ENCODE peak calls at places on chromosomes 6 and 20, in four cellular contexts. I is HepG2, N is SK-N-SH, C is K562. O is an unnamed sample.

GRCh38 chr20:57618091-57618765 is 2.0 kb downstream of the ZBP1 start:
- DNase-seq in I (no peak), N (no peak), C (no peak), O (peak)

GRCh38 chr20:25984933-25985332 is 288.3 kb upstream of the ZNF337 start:
- DNase-seq in N (no peak), C (peak), I (no peak), O (no peak)

GRCh38 chr6:149990672-149991402 is 27.1 kb downstream of the ULBP1 start:
- DNase-seq in I (no peak), C (no peak), N (peak), O (no peak)

GRCh38 chr6:146103416-146104072 is 74.7 kb downstream of the GRM1 start:
- DNase-seq in C (no peak), N (no peak), I (no peak), O (no peak)

GRCh38 chr20:34581341-34582189 is 23.0 kb downstream of the MAP1LC3A start:
- DNase-seq in N (no peak), I (no peak), C (no peak), O (no peak)

GRCh38 chr6:136607932-136608772 is 57.9 kb upstream of the MAP7 start:
- DNase-seq in I (peak), C (peak), N (peak), O (peak)

GRCh38 chr6:162408805-162409535 is 318.6 kb downstream of the PRKN start:
- DNase-seq in N (no peak), C (no peak), I (no peak), O (no peak)

GRCh38 chr20:62120990-62121775 is 1.1 kb upstream of the LSM14B start:
- DNase-seq in C (peak), N (no peak), I (no peak), O (peak)

GRCh38 chr6:110625883-110626282 is 149.5 kb upstream of the SLC22A16 start:
- DNase-seq in N (no peak), C (peak), I (no peak), O (no peak)

GRCh38 chr20:51797357-51798025 is 4.8 kb downstream of the SALL4 start:
- DNase-seq in C (no peak), N (no peak), I (no peak), O (no peak)

GRCh38 chr6:138563650-138564049 is 64.4 kb upstream of the NHSL1 start:
- DNase-seq in I (no peak), C (no peak), N (no peak), O (no peak)

GRCh38 chr20:18672826-18673225 is 85.0 kb downstream of the DTD1 start:
- DNase-seq in N (peak), C (no peak), I (no peak), O (no peak)

GRCh38 chr6:27368202-27368601 is 20.4 kb upstream of the ZNF391 start:
- DNase-seq in C (no peak), I (no peak), N (no peak), O (no peak)

GRCh38 chr6:786946-787763 is 94.2 kb upstream of the EXOC2 start:
- DNase-seq in C (peak), N (peak), I (peak), O (peak)

GRCh38 chr20:50193851-50194830 is 3.5 kb downstream of the CEBPB start:
- DNase-seq in C (no peak), N (no peak), I (no peak), O (no peak)

GRCh38 chr20:21622097-21622496 is 83.4 kb upstream of the PAX1 start:
- DNase-seq in I (no peak), C (no peak), N (no peak), O (no peak)

GRCh38 chr6:6332240-6332639 is 11.8 kb upstream of the F13A1 start:
- DNase-seq in I (no peak), C (no peak), N (no peak), O (no peak)

GRCh38 chr20:21398505-21399057 is 1.3 kb upstream of the NKX2-4 start:
- DNase-seq in C (no peak), N (no peak), I (no peak), O (no peak)

GRCh38 chr6:142566628-142567396 is 265.0 kb downstream of the ADGRG6 start:
- DNase-seq in C (peak), N (peak), I (peak), O (peak)

GRCh38 chr6:138007014-138007472 is 100.2 kb downstream of the PERP start:
- DNase-seq in N (peak), C (peak), I (peak), O (peak)

GRCh38 chr20:38152175-38153010 is 12.7 kb downstream of the TGM2 start:
- DNase-seq in C (no peak), N (peak), I (peak), O (no peak)

GRCh38 chr20:23235173-23236027 is 115.2 kb upstream of the NXT1 start:
- DNase-seq in I (peak), C (peak), N (peak), O (peak)

GRCh38 chr6:116431964-116432595 is 29.1 kb upstream of the CALHM6 start:
- DNase-seq in C (no peak), I (no peak), N (no peak), O (no peak)

GRCh38 chr20:36830791-36831691 is 44.9 kb upstream of the TLDC2 start:
- DNase-seq in C (no peak), I (no peak), N (peak), O (no peak)

GRCh38 chr6:169339731-169340314 is 86.2 kb upstream of the THBS2 start:
- DNase-seq in C (no peak), N (no peak), I (no peak), O (no peak)

GRCh38 chr6:35140991-35141720 is at the start of gene TCP11:
- DNase-seq in I (no peak), N (peak), C (peak), O (no peak)

GRCh38 chr6:101926149-101926925 is 532.8 kb downstream of the GRIK2 start:
- DNase-seq in C (no peak), N (no peak), I (no peak), O (no peak)
- TF ChIP-seq ELF1 in C (no peak), N (no peak), I (no peak), O (no peak)

GRCh38 chr20:55194947-55195346 is 719.6 kb downstream of the DOK5 start:
- DNase-seq in N (no peak), I (no peak), C (no peak), O (no peak)

GRCh38 chr20:55205684-55206083 is 730.3 kb downstream of the DOK5 start:
- DNase-seq in I (no peak), C (no peak), N (no peak), O (no peak)

DNA sequence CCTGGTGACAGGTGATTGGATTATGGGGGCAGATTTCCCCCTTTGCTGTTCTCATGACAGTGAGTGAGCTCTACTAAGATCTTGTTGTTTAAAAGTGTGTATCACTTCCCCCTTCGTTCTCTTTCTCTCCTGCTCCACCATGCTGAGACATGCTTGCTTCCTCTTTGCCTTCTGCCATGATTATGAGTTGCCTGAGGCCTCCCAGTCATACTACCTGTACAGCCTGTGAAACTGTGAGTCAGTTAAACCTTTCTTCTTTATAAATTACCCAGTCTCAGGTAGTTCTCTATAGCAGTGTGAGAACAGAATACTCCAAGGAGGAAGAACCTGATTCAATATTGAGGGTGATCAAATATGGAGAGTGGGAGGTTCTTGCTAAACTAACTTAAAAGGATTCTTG is 724.9 kb downstream of the DOK5 start:
- DNase-seq in N (no peak), C (no peak), I (no peak), O (no peak)
- TF ChIP-seq ELF1 in N (no peak), C (no peak), I (no peak), O (no peak)

GRCh38 chr6:12993283-12993898 is 276.8 kb downstream of the PHACTR1 start:
- DNase-seq in I (no peak), N (no peak), C (no peak), O (no peak)

GRCh38 chr6:12995419-12995818 is 278.9 kb downstream of the PHACTR1 start:
- DNase-seq in N (no peak), C (no peak), I (no peak), O (no peak)

GRCh38 chr6:12990162-12990561 is 273.6 kb downstream of the PHACTR1 start:
- DNase-seq in I (no peak), C (no peak), N (no peak), O (no peak)

GRCh38 chr6:12991435-12991834 is 274.9 kb downstream of the PHACTR1 start:
- DNase-seq in N (no peak), I (no peak), C (no peak), O (no peak)

DNA sequence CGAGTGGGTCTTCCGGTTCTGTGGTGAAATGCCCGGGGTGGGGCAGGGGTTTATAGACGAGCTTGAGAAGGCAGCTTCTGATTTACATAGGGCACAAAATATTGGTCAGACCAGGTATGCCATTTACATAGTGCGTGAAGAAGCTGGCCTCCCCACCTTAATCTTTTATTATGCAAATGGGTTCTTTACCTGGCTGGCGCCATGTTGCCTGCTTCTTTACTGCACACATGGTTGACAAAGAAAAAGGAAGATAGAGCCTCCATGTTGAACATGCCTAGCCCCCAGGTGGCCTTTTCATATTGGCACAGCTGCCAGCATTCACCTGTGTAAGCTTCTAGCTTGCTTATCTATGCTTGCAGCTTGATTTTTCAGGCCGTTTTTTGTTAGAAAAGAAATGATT is 276.2 kb downstream of the PHACTR1 start:
- DNase-seq in N (no peak), C (no peak), I (no peak), O (no peak)
- TF ChIP-seq ELF1 in N (no peak), C (no peak), I (no peak), O (no peak)

GRCh38 chr6:125267806-125268523 is 33.8 kb downstream of the HDDC2 start:
- DNase-seq in C (no peak), I (no peak), N (no peak), O (no peak)
- TF ChIP-seq ELF1 in C (no peak), I (no peak), N (no peak), O (no peak)

GRCh38 chr6:37019065-37019450 is 13.6 kb downstream of the FGD2 start:
- DNase-seq in N (peak), C (no peak), I (peak), O (no peak)

GRCh38 chr6:37018152-37019064 is 13.0 kb downstream of the FGD2 start:
- DNase-seq in C (peak), N (peak), I (peak), O (peak)

GRCh38 chr6:37017606-37018005 is 12.2 kb downstream of the FGD2 start:
- DNase-seq in N (peak), C (no peak), I (no peak), O (no peak)

GRCh38 chr6:37015532-37015931 is 10.1 kb downstream of the FGD2 start:
- DNase-seq in N (no peak), C (no peak), I (no peak), O (no peak)

DNA sequence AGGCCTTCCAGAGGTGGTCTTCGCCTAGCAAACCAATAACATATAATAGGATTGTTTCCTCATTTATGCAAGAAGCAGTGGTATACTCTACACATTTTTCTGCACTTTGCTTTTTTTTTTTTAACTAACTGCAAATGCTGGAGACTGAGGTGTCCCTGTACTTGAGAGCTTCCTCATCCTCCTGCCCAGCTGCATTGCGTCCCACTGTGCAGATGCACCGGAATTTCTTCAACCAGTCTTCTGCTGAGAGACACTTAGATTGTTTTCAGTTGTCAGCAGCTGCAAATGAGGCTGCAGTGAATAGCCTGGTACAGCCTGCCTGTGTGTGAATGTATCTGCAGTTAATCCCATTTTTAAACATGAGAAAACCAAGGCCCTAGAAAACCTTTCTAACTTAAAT is 11.5 kb downstream of the FGD2 start:
- DNase-seq in I (no peak), N (no peak), C (no peak), O (no peak)
- TF ChIP-seq ELF1 in I (no peak), N (no peak), C (no peak), O (no peak)

DNA sequence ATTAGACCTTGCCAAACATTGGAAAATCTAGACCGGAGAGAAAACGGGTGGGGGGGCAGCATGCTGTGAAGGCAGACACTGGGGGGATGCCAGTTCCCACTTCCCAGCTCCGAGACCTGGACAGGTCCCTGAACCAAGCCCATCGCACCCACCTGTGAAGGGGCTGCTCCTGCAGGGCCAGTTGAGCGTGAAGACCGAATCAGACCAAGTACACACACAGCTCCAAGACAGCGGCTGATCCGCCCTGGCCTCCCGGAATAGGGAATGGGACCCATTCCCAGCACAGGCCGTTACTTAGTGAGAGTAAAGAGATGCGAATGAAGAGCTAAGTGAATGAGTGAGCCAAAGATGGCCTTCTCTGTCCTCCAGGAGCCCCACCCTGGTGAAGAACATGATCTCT is 41.5 kb upstream of the MDFI start:
- DNase-seq in I (no peak), C (no peak), N (no peak), O (no peak)
- TF ChIP-seq ELF1 in I (no peak), C (no peak), N (no peak), O (no peak)

GRCh38 chr20:54254596-54254995 is 46.7 kb downstream of the PFDN4 start:
- DNase-seq in C (no peak), N (no peak), I (no peak), O (no peak)

GRCh38 chr20:54255157-54255556 is 47.3 kb downstream of the PFDN4 start:
- DNase-seq in C (no peak), N (no peak), I (no peak), O (no peak)

GRCh38 chr20:54260116-54260515 is 52.2 kb downstream of the PFDN4 start:
- DNase-seq in C (no peak), N (no peak), I (no peak), O (no peak)

GRCh38 chr20:54256202-54256601 is 48.3 kb downstream of the PFDN4 start:
- DNase-seq in C (no peak), I (no peak), N (no peak), O (no peak)

GRCh38 chr20:54257090-54257816 is 49.4 kb downstream of the PFDN4 start:
- DNase-seq in N (no peak), I (no peak), C (no peak), O (peak)
- TF ChIP-seq ELF1 in N (no peak), I (no peak), C (no peak), O (no peak)

O was measured in HCT116.